ENCODE peak calls at places on chromosomes 12 and 14, in four cellular contexts. Y is activated T-cell treated with anti-CD3 and anti-CD28 coated beads, Interleukin-2, amount 50 U/mL, for 48 hours; H is T-helper 2 cell; P is left ventricle myocardium inferior. S is an unnamed sample.

GRCh38 chr12:23906329-23906728 is 43.1 kb downstream of the SOX5 start:
- DNase-seq in P (no peak), Y (no peak), H (no peak), S (no peak)

GRCh38 chr12:53414756-53415417 is 8.8 kb upstream of the AMHR2 start:
- DNase-seq in Y (no peak), H (no peak), P (no peak), S (no peak)

GRCh38 chr14:94041551-94042346 is 15.6 kb downstream of the OTUB2 start:
- DNase-seq in P (peak; percentile 64), H (no peak), Y (no peak), S (no peak)

GRCh38 chr12:117134721-117135120 is 35.5 kb upstream of the TESC start:
- DNase-seq in P (no peak), H (no peak), Y (no peak), S (no peak)

GRCh38 chr12:52402377-52402776 is 3.8 kb downstream of the KRT82 start:
- DNase-seq in H (no peak), Y (no peak), P (no peak), S (no peak)

GRCh38 chr12:53950441-53950781 is 4.3 kb upstream of the HOXC12 start:
- DNase-seq in Y (no peak), P (no peak), H (no peak), S (no peak)

GRCh38 chr12:25459541-25459951 is 93.5 kb downstream of the LMNTD1 start:
- DNase-seq in H (no peak), Y (no peak), P (peak; percentile 23), S (no peak)

GRCh38 chr14:47606601-47607000 is 68.8 kb downstream of the MDGA2 start:
- DNase-seq in P (no peak), H (no peak), Y (no peak), S (no peak)

GRCh38 chr12:43501705-43502104 is 50.3 kb downstream of the ADAMTS20 start:
- DNase-seq in P (no peak), H (no peak), Y (no peak), S (no peak)

GRCh38 chr14:39398382-39398781 is 33.9 kb downstream of the FBXO33 start:
- DNase-seq in P (no peak), H (no peak), Y (no peak), S (no peak)

GRCh38 chr14:58749066-58749669 is 111.4 kb downstream of the DACT1 start:
- DNase-seq in P (no peak), Y (peak; percentile 46), H (peak; percentile 96), S (no peak)

GRCh38 chr14:58777541-58777979 is 139.8 kb downstream of the DACT1 start:
- DNase-seq in H (no peak), P (no peak), Y (no peak), S (no peak)

GRCh38 chr12:97465012-97465345 is 2.4 kb downstream of the RMST start:
- DNase-seq in P (no peak), Y (no peak), H (no peak), S (no peak)

GRCh38 chr12:77893918-77894317 is 63.2 kb downstream of the NAV3 start:
- DNase-seq in P (no peak), H (no peak), Y (no peak), S (no peak)

GRCh38 chr14:29937116-29937515 is 9.5 kb upstream of the PRKD1 start:
- DNase-seq in H (no peak), P (no peak), Y (no peak), S (no peak)

GRCh38 chr12:82082476-82082875 is 275.7 kb downstream of the CCDC59 start:
- DNase-seq in H (no peak), Y (no peak), P (no peak), S (no peak)

GRCh38 chr12:93145086-93145485 is 216.0 kb upstream of the EEA1 start:
- DNase-seq in P (no peak), Y (no peak), H (no peak), S (no peak)

GRCh38 chr12:116804051-116804450 is 65.9 kb downstream of the RNFT2 start:
- DNase-seq in H (no peak), P (no peak), Y (no peak), S (no peak)

GRCh38 chr12:31589582-31589895 is 1.4 kb downstream of the DENND5B start:
- DNase-seq in Y (no peak), H (peak; percentile 25), P (no peak), S (no peak)

GRCh38 chr12:14825256-14825655 is 11.3 kb upstream of the SMCO3 start:
- DNase-seq in H (no peak), Y (no peak), P (no peak), S (no peak)

GRCh38 chr12:117699575-117699974 is 269.2 kb downstream of the KSR2 start:
- DNase-seq in Y (no peak), H (no peak), P (no peak), S (no peak)

GRCh38 chr14:70822706-70823185 is 13.4 kb upstream of the MAP3K9 start:
- DNase-seq in P (peak; percentile 43), H (peak; percentile 21), Y (peak; percentile 52), S (no peak)

GRCh38 chr14:68896132-68896531 is 83.0 kb downstream of the ACTN1 start:
- DNase-seq in H (no peak), P (no peak), Y (no peak), S (no peak)

GRCh38 chr12:82685721-82686222 is 934 bp upstream of the TMTC2 start:
- DNase-seq in H (peak; percentile 92), P (peak; percentile 93), Y (peak; percentile 93), S (peak; percentile 84)

GRCh38 chr12:3000548-3001275 is 41.5 kb downstream of the TEAD4 start:
- DNase-seq in Y (no peak), P (no peak), H (no peak), S (no peak)

GRCh38 chr14:93319958-93320357 is 12.9 kb downstream of the BTBD7 start:
- DNase-seq in Y (no peak), H (no peak), P (no peak), S (no peak)

S was measured in T follicular helper cell.